ENCODE peak calls at places on chromosomes 11 and 22, in nine cellular contexts. B is dorsolateral prefrontal cortex; O is CD4-positive, alpha-beta T cell; C is hepatocyte; H is GM06990; J is cardiac fibroblast; T is AG09319; F is GM10248; P is osteocyte. L is an unnamed sample.
A peak's percentile ranks its signal among the peaks of the same experiment; 100 is the strongest.

GRCh38 chr11:45847908-45848316 is 637 bp downstream of the CRY2 start:
- DNase-seq in O (peak; percentile 33), P (no peak), B (peak; percentile 52), C (peak; percentile 83), J (peak; percentile 78), F (peak; percentile 44), H (peak; percentile 56), T (no peak), L (peak; percentile 50)

GRCh38 chr22:48576333-48577013 is 1251.2 kb downstream of the BRD1 start:
- DNase-seq in T (no peak), C (peak; percentile 67), J (no peak), P (no peak), O (no peak), F (no peak), H (no peak), B (no peak), L (peak; percentile 61)

GRCh38 chr11:71190551-71190950 is 61.8 kb downstream of the SHANK2 start:
- DNase-seq in F (no peak), O (no peak), H (no peak), B (no peak), T (no peak), P (no peak), C (no peak), J (no peak), L (no peak)

GRCh38 chr22:28019360-28019759 is 100.3 kb upstream of the PITPNB start:
- DNase-seq in H (no peak), B (no peak), T (no peak), J (no peak), F (no peak), C (no peak), P (no peak), O (no peak), L (no peak)

GRCh38 chr11:45655347-45655756 is 10.1 kb downstream of the CHST1 start:
- DNase-seq in O (peak; percentile 51), B (peak; percentile 85), P (no peak), J (peak; percentile 80), F (peak; percentile 81), C (peak; percentile 89), T (peak; percentile 12), H (peak; percentile 33), L (peak; percentile 83)

GRCh38 chr11:102757823-102758549 is 22.4 kb downstream of the MMP10 start:
- DNase-seq in P (no peak), O (no peak), H (no peak), B (no peak), F (no peak), C (no peak), J (peak; percentile 45), T (no peak), L (no peak)

GRCh38 chr22:26805131-26805530 is 147.7 kb downstream of the MIAT start:
- DNase-seq in C (no peak), T (no peak), P (no peak), H (no peak), O (no peak), J (no peak), B (no peak), F (no peak), L (no peak)

GRCh38 chr11:28820296-28820989 is 712.3 kb downstream of the METTL15 start:
- DNase-seq in B (no peak), O (no peak), H (no peak), T (no peak), J (peak; percentile 37), F (no peak), C (no peak), P (no peak), L (no peak)

GRCh38 chr11:79050784-79051183 is 390.0 kb downstream of the TENM4 start:
- DNase-seq in B (no peak), C (no peak), H (no peak), J (peak; percentile 33), T (no peak), F (no peak), P (no peak), O (no peak), L (no peak)

DNA sequence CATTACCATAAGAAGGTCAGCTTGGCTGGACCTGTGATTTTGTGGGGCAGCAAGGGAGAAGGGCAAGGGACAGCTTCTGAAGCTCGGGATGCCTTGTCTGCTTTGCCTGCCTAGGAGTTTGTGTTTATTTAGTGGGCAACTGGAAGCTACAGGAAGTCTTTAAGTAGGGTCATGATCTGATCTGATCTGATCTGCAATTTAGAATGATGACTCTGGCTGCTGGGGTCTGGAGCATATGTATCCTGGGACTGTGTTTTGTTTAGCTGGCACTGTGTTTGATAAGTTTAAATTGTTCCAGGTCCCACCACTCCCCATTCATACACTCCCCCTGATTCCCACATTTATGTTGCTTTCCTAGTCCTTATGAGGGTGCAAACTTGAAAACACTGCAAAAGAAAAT is 47.7 kb upstream of the HTATIP2 start:
- DNase-seq in T (no peak), H (no peak), F (no peak), O (no peak), C (no peak), J (no peak), P (no peak), B (no peak), L (no peak)
- TF ChIP-seq CTCF in T (no peak), H (no peak), F (no peak), O (no peak), C (no peak), J (no peak), P (no peak), B (no peak), L (no peak)

DNA sequence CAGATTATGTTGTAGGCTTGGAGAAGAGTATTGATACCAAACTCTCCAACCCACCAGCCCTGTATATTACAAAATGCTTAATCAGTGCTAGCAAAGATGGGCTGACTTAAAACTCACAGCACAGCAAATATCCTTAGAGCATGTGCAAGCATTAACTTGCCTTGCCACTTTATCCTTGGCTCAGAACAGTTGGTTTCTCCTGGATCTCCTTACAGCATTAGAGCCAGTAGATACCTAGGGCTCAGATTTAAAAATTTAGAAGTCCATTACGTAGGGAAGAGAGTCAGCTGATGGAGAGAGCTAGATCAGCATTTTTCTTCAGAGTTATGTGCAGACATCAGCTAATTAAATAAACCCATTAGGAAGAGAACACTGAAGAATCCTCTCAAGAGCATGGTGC is 198.5 kb upstream of the ZBED5 start:
- DNase-seq in P (no peak), T (no peak), H (no peak), J (no peak), O (no peak), F (no peak), B (no peak), C (no peak), L (no peak)
- TF ChIP-seq CTCF in P (no peak), T (no peak), H (no peak), J (no peak), O (no peak), F (no peak), B (no peak), C (no peak), L (no peak)

GRCh38 chr11:67314218-67314617 is 10.9 kb downstream of the SSH3 start:
- DNase-seq in P (no peak), J (no peak), B (no peak), C (no peak), O (no peak), F (no peak), T (no peak), H (no peak), L (peak; percentile 2)
- TF ChIP-seq CTCF in P (no peak), J (no peak), B (no peak), C (no peak), O (no peak), F (no peak), T (no peak), H (no peak), L (no peak)

GRCh38 chr11:62392944-62393628 is 25.7 kb upstream of the SCGB1A1 start:
- DNase-seq in F (peak; percentile 30), T (no peak), J (no peak), P (no peak), B (no peak), O (no peak), C (peak; percentile 51), H (no peak), L (peak; percentile 37)
- TF ChIP-seq CTCF in F (no peak), T (no peak), J (peak; percentile 12), P (no peak), B (no peak), O (peak; percentile 44), C (peak; percentile 37), H (peak; percentile 63), L (peak; percentile 15)

GRCh38 chr11:95089620-95090542 is at the start of gene ENDOD1:
- DNase-seq in T (no peak), P (peak; percentile 91), F (peak; percentile 91), C (peak; percentile 94), B (peak; percentile 52), J (peak; percentile 87), H (peak; percentile 91), O (peak; percentile 87), L (peak; percentile 93)
- TF ChIP-seq CTCF in T (peak; percentile 11), P (peak; percentile 25), F (no peak), C (no peak), B (peak; percentile 56), J (peak; percentile 6), H (peak; percentile 20), O (no peak), L (no peak)

GRCh38 chr22:38213319-38214247 is 11.8 kb downstream of the MAFF start:
- DNase-seq in J (no peak), H (no peak), T (no peak), P (no peak), F (peak; percentile 67), C (no peak), B (no peak), O (no peak), L (peak; percentile 72)

GRCh38 chr22:38211556-38211955 is 9.8 kb downstream of the MAFF start:
- DNase-seq in P (no peak), C (no peak), J (no peak), O (no peak), B (no peak), H (no peak), T (no peak), F (no peak), L (no peak)

GRCh38 chr22:38212442-38212841 is 10.6 kb downstream of the MAFF start:
- DNase-seq in B (no peak), F (no peak), J (no peak), P (no peak), C (no peak), H (no peak), T (no peak), O (no peak), L (no peak)

GRCh38 chr22:38215156-38216038 is 13.6 kb downstream of the MAFF start:
- DNase-seq in J (no peak), H (no peak), F (no peak), B (no peak), T (no peak), O (no peak), C (no peak), P (no peak), L (peak; percentile 49)

DNA sequence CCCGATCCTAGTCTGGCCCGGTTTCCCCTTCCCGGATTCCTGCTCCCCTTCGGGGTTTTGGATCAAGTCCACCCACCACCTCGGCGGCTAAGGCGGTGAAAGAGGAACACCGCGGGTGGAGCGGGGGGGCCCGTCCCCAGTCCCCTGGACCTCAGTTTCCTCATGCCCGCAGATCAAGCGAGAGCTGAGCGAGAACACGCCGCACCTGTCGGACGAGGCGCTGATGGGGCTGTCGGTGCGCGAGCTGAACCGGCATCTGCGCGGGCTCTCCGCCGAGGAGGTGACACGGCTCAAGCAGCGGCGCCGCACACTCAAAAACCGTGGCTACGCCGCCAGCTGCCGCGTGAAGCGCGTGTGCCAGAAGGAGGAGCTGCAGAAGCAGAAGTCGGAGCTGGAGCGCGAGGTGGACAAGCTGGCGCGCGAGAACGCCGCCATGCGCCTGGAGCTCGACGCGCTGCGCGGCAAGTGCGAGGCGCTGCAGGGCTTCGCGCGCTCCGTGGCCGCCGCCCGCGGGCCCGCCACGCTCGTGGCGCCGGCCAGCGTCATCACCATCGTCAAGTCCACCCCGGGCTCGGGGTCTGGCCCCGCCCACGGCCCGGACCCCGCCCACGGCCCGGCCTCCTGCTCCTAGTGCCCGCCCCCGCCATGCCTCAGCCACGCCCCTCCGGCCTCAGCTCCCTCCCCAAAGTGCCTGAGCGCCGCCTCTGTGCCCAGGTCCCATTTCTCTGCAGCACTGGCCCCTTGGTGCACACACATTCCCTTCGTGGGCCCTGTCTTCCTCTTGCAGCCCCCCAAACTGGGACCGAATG is 12.7 kb downstream of the MAFF start:
- DNase-seq in C (peak; percentile 81), T (no peak), B (peak; percentile 50), P (no peak), J (peak; percentile 79), F (peak; percentile 79), O (peak; percentile 80), H (peak; percentile 83), L (peak; percentile 90)
- TF ChIP-seq CTCF in C (peak; percentile 15), T (peak; percentile 12), B (peak; percentile 53), P (no peak), J (no peak), F (peak; percentile 14), O (no peak), H (peak; percentile 20), L (no peak)